ENCODE peak calls at places on chromosomes 16 and 17, in seven cellular contexts. B is K562, X is HepG2, Z is H1, J is SK-N-SH, O is GM12878, L is GM12892. S is an unnamed sample.

GRCh38 chr16:80682435-80683070 is 121.8 kb downstream of the CDYL2 start:
- DNase-seq in O (no peak), Z (no peak), X (no peak), B (no peak), J (no peak), L (no peak), S (no peak)

GRCh38 chr17:28193241-28193640 is 125.8 kb upstream of the TMEM97 start:
- DNase-seq in L (no peak), J (no peak), B (no peak), X (no peak), Z (no peak), O (no peak), S (no peak)

GRCh38 chr17:5226940-5227878 is 7.5 kb downstream of the SCIMP start:
- DNase-seq in X (no peak), O (peak), Z (no peak), L (no peak), B (no peak), J (no peak), S (no peak)

GRCh38 chr17:39739020-39739884 is 1.5 kb downstream of the GRB7 start:
- DNase-seq in B (peak), Z (no peak), O (no peak), L (no peak), X (peak), J (peak), S (no peak)

GRCh38 chr17:19876524-19877161 is 8.9 kb upstream of the ULK2 start:
- DNase-seq in O (no peak), J (no peak), Z (no peak), L (no peak), X (no peak), B (no peak), S (no peak)

GRCh38 chr17:44024271-44024663 is 9.5 kb upstream of the TMEM101 start:
- DNase-seq in Z (no peak), O (no peak), X (no peak), L (no peak), B (no peak), J (peak), S (no peak)

GRCh38 chr17:78680436-78680835 is 101.6 kb downstream of the CYTH1 start:
- DNase-seq in O (no peak), Z (no peak), L (no peak), J (no peak), B (no peak), X (no peak), S (no peak)

GRCh38 chr16:425740-426114 is 278 bp downstream of the RAB11FIP3 start:
- DNase-seq in B (no peak), X (no peak), Z (no peak), J (no peak), O (no peak), L (no peak), S (peak)

GRCh38 chr17:3534881-3535252 is 22.7 kb downstream of the TRPV3 start:
- DNase-seq in X (no peak), J (no peak), B (no peak), O (no peak), L (no peak), Z (no peak), S (no peak)

GRCh38 chr16:31243734-31244670 is 15.8 kb upstream of the ITGAM start:
- DNase-seq in B (peak), L (no peak), J (no peak), Z (no peak), O (peak), X (no peak), S (no peak)

GRCh38 chr17:69588739-69589334 is 174.3 kb downstream of the MAP2K6 start:
- DNase-seq in B (no peak), O (no peak), Z (no peak), X (no peak), J (no peak), L (no peak), S (no peak)

GRCh38 chr17:8798176-8799000 is 777 bp downstream of the MFSD6L start:
- DNase-seq in X (no peak), J (no peak), Z (no peak), O (no peak), L (no peak), B (no peak), S (no peak)

GRCh38 chr16:35585411-35585810 is 2126.0 kb downstream of the TP53TG3F start:
- DNase-seq in Z (no peak), B (no peak), L (no peak), X (no peak), O (no peak), J (no peak), S (no peak)

GRCh38 chr16:74921051-74921450 is 63.9 kb downstream of the WDR59 start:
- DNase-seq in J (no peak), B (no peak), L (no peak), X (no peak), O (no peak), Z (no peak), S (no peak)
- TF ChIP-seq TAF1 in J (no peak), B (no peak), L (no peak), X (no peak), O (no peak), Z (no peak), S (no peak)

GRCh38 chr16:25689137-25689836 is 2.5 kb upstream of the HS3ST4 start:
- DNase-seq in O (no peak), X (no peak), Z (no peak), B (no peak), J (no peak), L (no peak), S (no peak)
- TF ChIP-seq POLR2AphosphoS5 in O (no peak), X (no peak), Z (no peak), B (no peak), J (no peak), L (no peak), S (no peak)

GRCh38 chr16:84754353-84754856 is 54.6 kb downstream of the USP10 start:
- DNase-seq in B (peak), J (peak), O (peak), L (no peak), Z (peak), X (peak), S (peak)

GRCh38 chr16:84752600-84752999 is 52.8 kb downstream of the USP10 start:
- DNase-seq in L (no peak), B (no peak), J (no peak), X (no peak), O (no peak), Z (no peak), S (no peak)

GRCh38 chr16:84751947-84752346 is 52.1 kb downstream of the USP10 start:
- DNase-seq in O (peak), X (no peak), B (no peak), L (peak), Z (no peak), J (no peak), S (no peak)

GRCh38 chr16:84755004-84755672 is 55.3 kb downstream of the USP10 start:
- DNase-seq in B (no peak), L (no peak), O (no peak), X (no peak), J (no peak), Z (no peak), S (no peak)

DNA sequence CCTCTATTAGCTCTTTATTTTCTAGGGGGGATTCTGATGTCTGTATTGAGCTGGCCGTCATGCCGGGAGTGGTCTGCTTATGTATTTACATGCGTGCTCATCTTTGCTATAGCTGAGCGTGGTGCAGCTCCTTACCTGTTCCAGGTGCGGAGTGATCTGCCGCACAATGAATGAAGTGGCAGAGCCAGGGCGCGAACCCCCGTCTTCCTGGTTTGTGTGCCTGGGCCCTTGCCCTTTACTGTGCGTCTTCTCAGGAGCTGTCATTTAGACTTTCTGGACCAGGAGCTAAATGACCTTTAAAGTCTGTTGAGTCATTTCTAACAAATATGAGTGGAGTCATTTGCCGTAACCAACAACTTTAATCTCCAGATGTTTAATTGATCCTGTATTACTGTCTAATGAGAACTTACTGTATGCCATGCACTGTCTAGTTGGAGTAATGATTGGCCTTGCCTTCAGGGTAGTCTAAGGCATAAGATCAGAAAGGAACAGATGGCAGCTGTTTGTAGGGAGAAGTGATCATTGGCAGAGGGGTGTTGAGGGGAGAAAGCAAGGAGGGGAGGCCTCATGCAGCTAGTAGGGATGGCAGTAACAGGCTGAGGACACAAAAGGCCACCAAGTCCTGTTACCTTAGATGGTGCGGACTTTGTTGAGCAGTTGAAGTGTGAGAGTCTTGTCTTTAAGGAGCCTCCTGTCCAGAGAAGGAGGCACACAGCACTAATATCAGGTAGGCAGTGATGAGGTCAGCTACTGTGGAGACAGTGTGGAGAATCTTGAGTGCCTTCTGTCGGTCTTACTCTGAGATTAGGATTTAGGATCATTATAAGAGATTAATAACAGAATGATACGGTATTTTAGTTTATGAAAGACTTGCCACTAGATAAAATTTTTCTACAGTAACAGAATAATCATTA is 53.9 kb downstream of the USP10 start:
- DNase-seq in X (no peak), L (no peak), B (no peak), O (no peak), Z (no peak), J (no peak), S (no peak)
- TF ChIP-seq TAF1 in X (no peak), L (no peak), B (no peak), O (no peak), Z (no peak), J (no peak), S (no peak)

GRCh38 chr17:81295031-81295677 is at the start of gene SLC38A10:
- DNase-seq in O (peak), Z (peak), B (peak), J (peak), L (peak), X (peak), S (peak)
- TF ChIP-seq POLR2AphosphoS5 in O (peak), Z (peak), B (peak), J (peak), L (peak), X (peak), S (peak)